ENCODE peak calls at places on chromosomes 13 and 19, in ten cellular contexts. C is lower lobe of right lung, M is body of pancreas, I is colonic mucosa, A is PC-3, F is upper lobe of right lung, S is hepatocyte, E is AG04450, J is mammary epithelial cell, Q is heart right ventricle. D is an unnamed sample.

GRCh38 chr19:16309653-16310052 is 15.0 kb upstream of the KLF2 start:
- DNase-seq in C (no peak), M (no peak), I (no peak), A (no peak), F (no peak), S (no peak), E (no peak), J (no peak), Q (no peak), D (no peak)

GRCh38 chr13:50357586-50358118 is 342.4 kb downstream of the KCNRG start:
- DNase-seq in C (no peak), M (peak; percentile 92), I (no peak), A (peak; percentile 90), F (no peak), S (peak; percentile 70), E (peak; percentile 50), J (peak; percentile 61), Q (no peak), D (no peak)

GRCh38 chr13:105846923-105847322 is 688.5 kb downstream of the EFNB2 start:
- DNase-seq in C (no peak), M (no peak), I (no peak), A (no peak), F (no peak), S (no peak), E (no peak), J (no peak), Q (no peak), D (no peak)

GRCh38 chr19:8451885-8452284 is 7.1 kb downstream of the HNRNPM start:
- DNase-seq in C (no peak), M (no peak), I (no peak), A (peak; percentile 96), F (no peak), S (peak; percentile 44), E (no peak), J (peak; percentile 88), Q (no peak), D (no peak)

GRCh38 chr13:113907637-113908617 is 44.1 kb upstream of the GAS6 start:
- DNase-seq in C (no peak), M (no peak), I (peak; percentile 34), A (no peak), F (no peak), S (peak; percentile 39), E (peak; percentile 94), J (peak; percentile 69), Q (no peak), D (no peak)

GRCh38 chr19:33063356-33064116 is 1.2 kb downstream of the RHPN2 start:
- DNase-seq in C (peak; percentile 47), M (peak; percentile 42), I (peak; percentile 86), A (peak; percentile 43), F (no peak), S (peak; percentile 60), E (no peak), J (no peak), Q (no peak), D (no peak)

GRCh38 chr13:39281539-39282150 is 243.4 kb downstream of the NHLRC3 start:
- DNase-seq in C (no peak), M (no peak), I (no peak), A (no peak), F (no peak), S (no peak), E (no peak), J (no peak), Q (no peak), D (no peak)

GRCh38 chr13:77833331-77833863 is 85.2 kb downstream of the EDNRB start:
- DNase-seq in C (no peak), M (peak; percentile 27), I (no peak), A (no peak), F (no peak), S (peak; percentile 57), E (peak; percentile 84), J (no peak), Q (no peak), D (no peak)

GRCh38 chr19:24033308-24033961 is 53.6 kb upstream of the ZNF254 start:
- DNase-seq in C (peak; percentile 92), M (peak; percentile 93), I (peak; percentile 95), A (peak; percentile 91), F (peak; percentile 94), S (peak; percentile 94), E (peak; percentile 76), J (peak; percentile 91), Q (peak; percentile 87), D (peak; percentile 86)

GRCh38 chr13:99979453-99980200 is 2.0 kb upstream of the ZIC2 start:
- DNase-seq in C (no peak), M (no peak), I (peak; percentile 20), A (peak; percentile 18), F (peak; percentile 58), S (peak; percentile 20), E (no peak), J (no peak), Q (no peak), D (no peak)

GRCh38 chr13:99977912-99978780 is 3.4 kb upstream of the ZIC2 start:
- DNase-seq in C (no peak), M (no peak), I (peak; percentile 17), A (no peak), F (no peak), S (no peak), E (no peak), J (no peak), Q (no peak), D (no peak)

GRCh38 chr13:99977334-99977911 is 4.2 kb upstream of the ZIC2 start:
- DNase-seq in C (no peak), M (no peak), I (no peak), A (no peak), F (no peak), S (no peak), E (no peak), J (no peak), Q (no peak), D (no peak)

GRCh38 chr13:99980201-99981114 is 1.1 kb upstream of the ZIC2 start:
- DNase-seq in C (no peak), M (peak; percentile 73), I (peak; percentile 79), A (peak; percentile 57), F (peak; percentile 74), S (peak; percentile 81), E (no peak), J (peak; percentile 76), Q (peak; percentile 68), D (peak; percentile 36)

DNA sequence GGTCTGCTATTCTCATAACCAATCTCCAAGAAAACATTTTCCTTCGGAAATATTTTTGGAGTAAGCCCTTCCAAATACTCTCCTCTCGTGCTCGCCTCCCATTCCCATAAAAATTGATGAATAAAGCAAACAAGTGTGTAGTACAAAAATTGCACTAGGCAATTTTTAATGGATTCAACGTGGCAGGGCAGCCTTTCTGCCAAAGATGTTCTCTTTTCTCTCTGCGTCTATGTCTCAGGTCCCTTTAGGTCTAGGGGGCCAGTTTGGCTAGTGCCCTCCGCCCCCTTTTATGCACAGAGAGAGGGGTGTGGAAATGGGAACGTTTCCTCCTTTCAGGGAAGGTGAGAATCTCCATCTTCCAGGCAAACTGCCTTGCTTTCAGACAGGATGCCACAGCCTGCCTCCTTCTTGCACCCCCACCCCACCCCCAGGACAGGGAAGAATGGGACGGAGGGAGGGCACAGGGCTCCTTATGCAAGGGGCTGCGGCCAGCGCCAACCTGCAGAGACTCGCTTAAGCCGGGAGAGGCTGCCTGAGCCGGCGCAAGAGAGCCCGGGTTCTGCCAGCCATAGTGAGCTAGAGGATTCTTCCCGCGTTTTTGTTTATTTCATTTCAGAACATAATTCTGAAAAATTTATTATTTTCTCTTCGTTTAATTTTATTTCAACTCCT is 2.7 kb upstream of the ZIC2 start:
- DNase-seq in C (no peak), M (no peak), I (peak; percentile 24), A (no peak), F (no peak), S (peak; percentile 30), E (no peak), J (no peak), Q (no peak), D (no peak)
- H3K4me3 ChIP-seq in C (no peak overlapping the region), M (no peak overlapping the region), I (no peak overlapping the region), A (no peak overlapping the region), F (no peak overlapping the region), S (no peak overlapping the region), E (no peak overlapping the region), J (no peak overlapping the region), Q (no peak overlapping the region), D (peak overlapping the region; percentile 55)

GRCh38 chr19:13017306-13018036 is 22.2 kb downstream of the NFIX start:
- DNase-seq in C (no peak), M (no peak), I (no peak), A (peak; percentile 70), F (no peak), S (no peak), E (no peak), J (peak; percentile 43), Q (no peak), D (no peak)
- H3K27ac ChIP-seq in C (peak overlapping the region; percentile 87), M (peak overlapping the region; percentile 70), I (peak overlapping the region; percentile 60), A (peak overlapping the region; percentile 50), F (peak overlapping the region; percentile 91), S (peak overlapping the region; percentile 76), E (peak overlapping the region; percentile 31), J (peak overlapping the region; percentile 85), Q (peak overlapping the region; percentile 83), D (peak overlapping the region; percentile 98)

DNA sequence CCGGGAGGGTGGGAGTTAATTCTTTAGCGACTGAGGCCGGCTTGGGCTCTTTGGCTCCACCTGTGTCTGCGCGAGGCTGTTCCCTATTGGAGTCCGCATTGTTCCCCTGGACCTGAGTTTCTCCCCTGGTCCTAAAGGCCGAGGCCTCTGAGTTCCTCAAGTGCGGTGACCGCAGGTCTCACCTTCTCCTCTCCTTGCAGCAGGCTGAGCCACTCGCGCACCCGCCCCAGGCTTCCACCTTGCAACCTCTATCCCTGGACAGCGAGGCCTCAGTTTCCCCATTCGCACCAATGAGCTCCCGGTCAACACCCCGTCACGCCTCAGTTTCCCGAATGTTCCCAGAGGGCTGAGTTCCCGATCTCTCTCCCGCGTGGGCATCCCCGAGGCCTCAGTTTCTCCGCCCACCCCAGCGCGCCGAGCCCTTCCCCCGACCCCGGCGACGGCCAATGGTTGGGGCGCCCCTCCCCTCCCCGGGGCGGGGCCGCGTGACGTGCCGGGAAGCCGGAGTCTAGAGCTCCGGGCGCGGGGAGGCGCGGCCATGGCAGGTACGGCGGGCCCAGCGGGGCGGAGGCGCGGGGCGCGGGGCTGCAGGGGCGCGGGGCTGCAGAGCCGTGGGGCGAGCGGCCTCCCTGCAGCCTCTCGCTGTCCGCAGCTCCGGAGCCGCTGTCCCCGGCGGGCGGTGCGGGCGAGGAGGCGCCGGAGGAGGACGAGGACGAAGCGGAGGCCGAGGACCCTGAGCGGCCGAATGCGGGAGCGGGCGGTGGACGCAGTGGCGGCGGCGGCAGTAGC is at the start of gene MPND:
- DNase-seq in C (peak; percentile 96), M (peak; percentile 91), I (peak; percentile 97), A (peak; percentile 82), F (peak; percentile 97), S (peak; percentile 96), E (peak; percentile 24), J (peak; percentile 87), Q (peak; percentile 96), D (peak; percentile 94)
- TF ChIP-seq CTCF in C (peak; percentile 46), M (no peak), I (no peak), A (no peak), F (peak; percentile 38), S (peak; percentile 25), E (peak; percentile 43), J (peak; percentile 38), Q (peak; percentile 43), D (no peak)

DNA sequence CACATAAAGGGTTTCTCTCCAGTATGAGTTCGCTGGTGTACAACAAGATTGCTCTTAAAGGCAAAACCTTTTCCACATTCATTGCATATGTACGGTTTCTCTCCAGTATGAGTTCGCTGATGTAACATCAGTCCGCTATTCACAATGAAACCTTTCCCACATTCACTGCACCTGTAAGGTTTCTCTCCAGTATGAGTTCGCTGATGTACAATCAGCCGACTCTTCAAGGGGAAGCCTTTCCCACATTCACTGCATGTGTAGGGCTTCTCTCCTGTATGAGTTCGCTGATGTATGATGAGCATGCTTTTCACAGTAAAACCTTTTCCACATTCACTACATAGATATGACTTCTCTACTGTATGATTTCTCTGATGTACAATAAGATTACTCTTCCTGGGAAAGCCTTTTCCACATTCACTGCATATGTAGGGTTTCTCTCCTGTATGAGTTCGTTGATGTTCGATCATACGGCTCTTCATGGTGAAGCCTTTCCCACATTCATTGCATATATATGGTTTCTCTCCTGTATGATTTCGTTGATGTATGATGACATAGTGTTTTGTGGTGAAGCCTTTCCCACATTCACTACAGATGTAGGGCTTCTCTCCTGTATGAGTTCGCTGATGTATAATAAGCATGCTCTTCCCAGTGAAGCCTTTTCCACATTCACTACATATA is 6.0 kb upstream of the ZNF614 start:
- DNase-seq in C (no peak), M (no peak), I (no peak), A (no peak), F (no peak), S (no peak), E (no peak), J (no peak), Q (no peak), D (no peak)
- H3K4me3 ChIP-seq in C (no peak overlapping the region), M (no peak overlapping the region), I (no peak overlapping the region), A (peak overlapping the region; percentile 5), F (no peak overlapping the region), S (peak overlapping the region; percentile 14), E (no peak overlapping the region), J (no peak overlapping the region), Q (no peak overlapping the region), D (no peak overlapping the region)

D was measured in dorsolateral prefrontal cortex.